ENCODE peak calls at places on chromosomes 1 and 21, in four cellular contexts. X is small intestine, T is heart right ventricle, V is transverse colon. E is an unnamed sample. For H3K4me1, the result is how much of the 10 kb centered on the place peaks cover.

GRCh38 chr1:203968728-203969127 is 104.2 kb upstream of the SOX13 start:
- DNase-seq in T (peak), X (no peak), V (no peak), E (no peak)

GRCh38 chr21:46627726-46628125 is 7.7 kb upstream of the PRMT2 start:
- DNase-seq in V (no peak), X (no peak), T (no peak), E (no peak)

GRCh38 chr1:22206551-22207125 is 63.7 kb upstream of the WNT4 start:
- DNase-seq in T (no peak), V (no peak), X (no peak), E (no peak)

GRCh38 chr1:2452583-2453315 is 23.3 kb upstream of the PLCH2 start:
- DNase-seq in V (no peak), T (no peak), X (no peak), E (no peak)

GRCh38 chr1:22754106-22754768 is 43.6 kb downstream of the EPHB2 start:
- DNase-seq in X (no peak), V (no peak), T (no peak), E (no peak)

GRCh38 chr1:200040516-200041138 is 13.1 kb downstream of the NR5A2 start:
- DNase-seq in T (no peak), X (peak), V (peak), E (peak)

GRCh38 chr1:161736332-161736969 is 13.1 kb upstream of the DUSP12 start:
- DNase-seq in X (no peak), V (no peak), T (no peak), E (no peak)

GRCh38 chr1:11979818-11980675 is at the start of gene MFN2:
- DNase-seq in V (peak), X (peak), T (peak), E (peak)

GRCh38 chr1:18945401-18945849 is 11.1 kb downstream of the IFFO2 start:
- DNase-seq in X (peak), V (peak), T (peak), E (no peak)

GRCh38 chr1:87329051-87329755 is 523 bp downstream of the LMO4 start:
- DNase-seq in T (peak), X (peak), V (peak), E (peak)

GRCh38 chr21:14403681-14404318 is 20.9 kb upstream of the HSPA13 start:
- DNase-seq in T (no peak), V (no peak), X (peak), E (no peak)

GRCh38 chr1:59279651-59280050 is 17.2 kb upstream of the FGGY start:
- DNase-seq in V (no peak), X (no peak), T (no peak), E (no peak)

GRCh38 chr1:156081174-156082110 is 823 bp downstream of the MEX3A start:
- DNase-seq in X (no peak), T (no peak), V (no peak), E (no peak)

GRCh38 chr21:36988536-36988935 is 18.0 kb upstream of the RIPPLY3 start:
- DNase-seq in X (no peak), T (no peak), V (no peak), E (no peak)

GRCh38 chr1:208008534-208008933 is 97.6 kb upstream of the CD34 start:
- DNase-seq in X (no peak), T (no peak), V (no peak), E (no peak)

GRCh38 chr21:36630485-36631206 is 68.3 kb upstream of the SIM2 start:
- DNase-seq in V (peak), T (peak), X (peak), E (peak)

GRCh38 chr1:172286629-172287076 is 133.8 kb upstream of the C1orf105 start:
- DNase-seq in T (no peak), X (no peak), V (no peak), E (no peak)

GRCh38 chr1:51119331-51119730 is 17.3 kb downstream of the C1orf185 start:
- DNase-seq in V (no peak), T (no peak), X (no peak), E (no peak)

GRCh38 chr1:234604726-234605492 is 5.1 kb downstream of the IRF2BP2 start:
- DNase-seq in X (peak), V (no peak), T (no peak), E (no peak)

GRCh38 chr1:94543003-94543402 is 1.4 kb upstream of the F3 start:
- DNase-seq in X (peak), V (no peak), T (no peak), E (no peak)

GRCh38 chr1:74205236-74205635 is 7.2 kb downstream of the FPGT start:
- DNase-seq in T (no peak), V (no peak), X (no peak), E (no peak)

GRCh38 chr1:6961289-6961688 is 176.0 kb downstream of the CAMTA1 start:
- DNase-seq in V (no peak), X (no peak), T (no peak), E (no peak)

GRCh38 chr1:6958407-6958806 is 173.2 kb downstream of the CAMTA1 start:
- DNase-seq in T (no peak), V (no peak), X (no peak), E (no peak)

GRCh38 chr1:6960291-6960758 is 175.1 kb downstream of the CAMTA1 start:
- DNase-seq in V (no peak), X (peak), T (peak), E (no peak)

GRCh38 chr1:6957341-6957740 is 172.1 kb downstream of the CAMTA1 start:
- DNase-seq in T (no peak), X (no peak), V (no peak), E (no peak)

GRCh38 chr1:6959491-6959890 is 174.2 kb downstream of the CAMTA1 start:
- DNase-seq in X (no peak), V (no peak), T (no peak), E (no peak)
- H3K4me1 ChIP-seq in X (under half), V (under half), T (under half), E (under half)

GRCh38 chr21:17783003-17783402 is 36.2 kb downstream of the C21orf91 start:
- DNase-seq in X (no peak), V (no peak), T (no peak), E (no peak)

GRCh38 chr21:17784604-17785402 is 34.4 kb downstream of the C21orf91 start:
- DNase-seq in T (no peak), X (no peak), V (peak), E (no peak)

GRCh38 chr21:17785403-17785788 is 33.8 kb downstream of the C21orf91 start:
- DNase-seq in V (no peak), X (no peak), T (no peak), E (no peak)

GRCh38 chr21:17782051-17782450 is 37.1 kb downstream of the C21orf91 start:
- DNase-seq in V (no peak), T (no peak), X (no peak), E (no peak)

GRCh38 chr21:17783816-17784598 is 35.1 kb downstream of the C21orf91 start:
- DNase-seq in V (peak), X (peak), T (no peak), E (no peak)
- H3K27ac ChIP-seq in V (peak), X (peak), T (no peak), E (peak)

GRCh38 chr1:115668579-115668978 is 26.8 kb downstream of the VANGL1 start:
- DNase-seq in V (no peak), X (no peak), T (no peak), E (no peak)
- H3K4me1 ChIP-seq in V (under half), X (under half), T (under half), E (under half)

DNA sequence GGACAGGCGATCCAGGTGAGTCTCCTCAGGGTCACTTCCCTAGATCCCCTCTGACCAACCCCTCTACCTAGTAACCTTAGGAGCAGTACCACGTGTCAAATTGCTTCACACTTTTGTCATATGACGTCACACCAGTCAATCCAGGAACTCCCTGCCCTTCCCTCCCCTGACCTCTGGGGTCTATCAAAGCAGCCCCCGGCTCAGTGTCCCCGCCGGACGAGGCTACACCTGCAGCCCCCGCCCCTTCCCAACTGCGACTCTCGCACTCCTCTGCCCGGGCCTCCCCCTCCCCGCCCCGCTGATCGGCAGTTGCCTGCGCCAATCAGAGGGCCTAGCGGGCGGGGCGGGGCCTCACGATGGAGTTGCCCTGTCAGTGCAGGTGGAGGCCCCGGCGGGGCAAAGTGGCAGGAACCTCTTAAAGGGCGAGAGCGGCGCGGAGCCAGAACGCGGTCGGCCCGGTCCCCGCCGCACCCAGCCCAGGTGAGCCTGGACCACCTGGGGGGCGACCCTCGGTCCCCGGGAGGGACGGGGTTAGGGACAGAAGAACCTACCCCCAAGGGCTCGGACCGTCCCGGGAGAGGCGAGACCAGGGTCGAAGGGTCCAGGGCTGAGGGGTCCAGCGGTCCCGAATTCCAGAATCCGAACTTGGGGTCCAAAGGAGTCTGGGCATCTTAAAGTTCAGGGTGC is 27.5 kb upstream of the EPB41 start:
- DNase-seq in V (peak), T (peak), X (peak), E (peak)
- H3K27ac ChIP-seq in V (peak), T (peak), X (peak), E (peak)

GRCh38 chr1:232965124-232965911 is 14.9 kb downstream of the NTPCR start:
- DNase-seq in X (no peak), V (no peak), T (no peak), E (no peak)
- H3K4me1 ChIP-seq in X (under half), V (under half), T (under half), E (under half)